ENCODE peak calls at places on chromosomes 12 and 14, in ten cellular contexts. P is RWPE1, O is mammary epithelial cell, M is hepatocyte, V is foreskin keratinocyte, U is small intestine, J is HL-60, Y is heart right ventricle, R is heart left ventricle, A is neuronal stem cell. X is an unnamed sample.

GRCh38 chr12:64568313-64568712 is 42.0 kb upstream of the RASSF3 start:
- DNase-seq in P (no peak), O (no peak), M (no peak), V (no peak), U (no peak), J (no peak), Y (peak; percentile 28), R (no peak), A (no peak), X (no peak)

GRCh38 chr14:71103662-71104484 is 196.6 kb downstream of the PCNX1 start:
- DNase-seq in P (peak; percentile 57), O (peak; percentile 42), M (peak; percentile 79), V (no peak), U (peak; percentile 75), J (peak; percentile 13), Y (peak; percentile 12), R (no peak), A (peak; percentile 37), X (peak; percentile 8)

GRCh38 chr12:2691340-2692111 is 103.2 kb upstream of the FKBP4 start:
- DNase-seq in P (peak; percentile 6), O (no peak), M (peak; percentile 44), V (no peak), U (peak; percentile 40), J (no peak), Y (no peak), R (no peak), A (peak; percentile 30), X (no peak)

GRCh38 chr14:49303952-49304516 is 282.1 kb downstream of the RPS29 start:
- DNase-seq in P (peak; percentile 15), O (peak; percentile 4), M (peak; percentile 67), V (no peak), U (peak; percentile 1), J (no peak), Y (peak; percentile 5), R (no peak), A (peak; percentile 71), X (no peak)

GRCh38 chr12:119735079-119735478 is 67.1 kb downstream of the PRKAB1 start:
- DNase-seq in P (no peak), O (no peak), M (no peak), V (no peak), U (no peak), J (no peak), Y (no peak), R (no peak), A (no peak), X (no peak)

GRCh38 chr14:32576088-32576795 is 247.1 kb downstream of the AKAP6 start:
- DNase-seq in P (peak; percentile 54), O (peak; percentile 21), M (peak; percentile 83), V (no peak), U (peak; percentile 60), J (peak; percentile 17), Y (peak; percentile 34), R (no peak), A (peak; percentile 49), X (no peak)

GRCh38 chr12:116456683-116457082 is 102.5 kb upstream of the MAP1LC3B2 start:
- DNase-seq in P (no peak), O (no peak), M (no peak), V (no peak), U (no peak), J (no peak), Y (no peak), R (peak; percentile 30), A (no peak), X (no peak)

GRCh38 chr14:103519837-103520212 is 2.8 kb downstream of the CKB start:
- DNase-seq in P (no peak), O (no peak), M (peak; percentile 36), V (no peak), U (no peak), J (no peak), Y (no peak), R (peak; percentile 52), A (no peak), X (no peak)

GRCh38 chr14:105589161-105589925 is 63.0 kb downstream of the TMEM121 start:
- DNase-seq in P (no peak), O (no peak), M (no peak), V (no peak), U (no peak), J (no peak), Y (no peak), R (no peak), A (no peak), X (no peak)

GRCh38 chr12:79690156-79690605 is 583 bp downstream of the PAWR start:
- DNase-seq in P (no peak), O (no peak), M (no peak), V (no peak), U (no peak), J (no peak), Y (peak; percentile 18), R (peak; percentile 38), A (peak; percentile 67), X (no peak)

GRCh38 chr14:106586098-106586704 is 1059.8 kb downstream of the TMEM121 start:
- DNase-seq in P (peak; percentile 8), O (no peak), M (no peak), V (no peak), U (peak; percentile 35), J (peak; percentile 1), Y (no peak), R (no peak), A (no peak), X (no peak)

GRCh38 chr12:93297536-93297935 is 80.2 kb upstream of the NUDT4 start:
- DNase-seq in P (no peak), O (no peak), M (no peak), V (no peak), U (no peak), J (no peak), Y (no peak), R (no peak), A (no peak), X (no peak)

GRCh38 chr12:29943683-29944082 is 159.9 kb upstream of the TMTC1 start:
- DNase-seq in P (no peak), O (no peak), M (no peak), V (no peak), U (no peak), J (no peak), Y (no peak), R (no peak), A (no peak), X (no peak)

GRCh38 chr12:123034022-123034541 is 53.6 kb downstream of the ARL6IP4 start:
- DNase-seq in P (no peak), O (no peak), M (no peak), V (no peak), U (no peak), J (no peak), Y (no peak), R (no peak), A (no peak), X (no peak)

GRCh38 chr14:103156733-103157411 is 33.6 kb downstream of the TNFAIP2 start:
- DNase-seq in P (no peak), O (no peak), M (no peak), V (no peak), U (no peak), J (no peak), Y (no peak), R (no peak), A (no peak), X (no peak)

GRCh38 chr14:35669782-35670181 is 135.8 kb downstream of the INSM2 start:
- DNase-seq in P (peak; percentile 76), O (peak; percentile 92), M (peak; percentile 51), V (peak; percentile 91), U (peak; percentile 22), J (no peak), Y (no peak), R (no peak), A (no peak), X (peak; percentile 90)

DNA sequence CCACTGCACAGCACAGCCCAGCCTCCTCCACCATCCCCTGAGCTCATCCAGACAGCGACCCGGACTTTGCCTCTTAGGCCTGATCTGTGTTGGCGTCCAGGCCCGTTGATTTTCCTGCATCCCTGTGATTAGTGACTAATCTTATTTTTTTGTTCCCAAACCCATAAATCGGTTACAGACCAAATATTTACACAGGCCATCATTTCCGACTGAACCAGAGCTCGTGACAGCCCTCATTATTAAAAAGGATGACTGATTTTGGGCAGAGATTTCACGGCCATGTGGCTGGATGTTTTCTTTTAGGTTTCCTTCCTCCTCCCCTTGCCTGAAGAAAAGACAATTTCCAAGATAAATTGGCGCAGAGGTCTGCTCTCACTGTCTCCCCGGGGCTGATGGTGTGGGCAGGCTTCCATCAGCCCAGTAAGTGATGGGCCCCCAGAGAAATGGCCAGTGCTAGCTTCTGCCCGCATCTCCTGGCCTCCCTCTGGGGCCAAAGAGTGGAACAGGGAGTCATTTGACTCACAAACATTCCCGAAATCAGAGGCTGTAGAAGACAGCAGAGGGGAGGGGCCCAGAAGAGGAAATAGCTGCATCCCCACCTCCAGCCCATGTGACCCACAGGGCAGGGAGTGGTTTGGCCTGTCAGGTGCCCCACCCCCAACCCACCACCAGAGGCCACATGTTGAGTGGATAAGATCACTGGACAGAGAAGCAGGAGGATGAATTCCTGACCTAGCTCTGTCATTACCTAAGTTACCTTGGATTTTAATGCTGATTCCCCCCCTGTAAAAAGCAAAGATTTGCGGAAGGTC is 283.5 kb downstream of the KSR2 start:
- DNase-seq in P (peak; percentile 49), O (no peak), M (peak; percentile 88), V (no peak), U (peak; percentile 35), J (no peak), Y (no peak), R (no peak), A (peak; percentile 29), X (peak; percentile 60)
- H3K27ac ChIP-seq in P (no peak overlapping the region), O (no peak overlapping the region), M (peak overlapping the region; percentile 96), V (no peak overlapping the region), U (no peak overlapping the region), J (no peak overlapping the region), Y (no peak overlapping the region), R (no peak overlapping the region), A (no peak overlapping the region), X (peak overlapping the region; percentile 88)

GRCh38 chr14:21263284-21264024 is 5.8 kb downstream of the HNRNPC start:
- DNase-seq in P (no peak), O (no peak), M (no peak), V (no peak), U (no peak), J (no peak), Y (no peak), R (no peak), A (no peak), X (no peak)
- H3K27ac ChIP-seq in P (no peak overlapping the region), O (peak overlapping the region; percentile 67), M (peak overlapping the region; percentile 50), V (peak overlapping the region; percentile 38), U (no peak overlapping the region), J (no peak overlapping the region), Y (no peak overlapping the region), R (no peak overlapping the region), A (no peak overlapping the region), X (peak overlapping the region; percentile 89)

GRCh38 chr12:99609455-99610181 is 37.9 kb upstream of the GARIN6 start:
- DNase-seq in P (no peak), O (no peak), M (no peak), V (no peak), U (no peak), J (no peak), Y (no peak), R (no peak), A (no peak), X (no peak)
- H3K27ac ChIP-seq in P (no peak overlapping the region), O (no peak overlapping the region), M (no peak overlapping the region), V (no peak overlapping the region), U (no peak overlapping the region), J (no peak overlapping the region), Y (no peak overlapping the region), R (no peak overlapping the region), A (no peak overlapping the region), X (no peak overlapping the region)

GRCh38 chr14:90443161-90444076 is 46.6 kb downstream of the CALM1 start:
- DNase-seq in P (peak; percentile 48), O (peak; percentile 56), M (no peak), V (no peak), U (no peak), J (no peak), Y (no peak), R (no peak), A (no peak), X (peak; percentile 82)
- H3K27ac ChIP-seq in P (peak overlapping the region; percentile 77), O (peak overlapping the region; percentile 69), M (peak overlapping the region; percentile 59), V (peak overlapping the region; percentile 51), U (no peak overlapping the region), J (no peak overlapping the region), Y (no peak overlapping the region), R (no peak overlapping the region), A (no peak overlapping the region), X (peak overlapping the region; percentile 97)